ENCODE peak calls at places on chromosomes 1 and 21, in five cellular contexts. Z, F, Y, G and I are unnamed samples.
A peak's percentile ranks its signal among the peaks of the same experiment; 100 is the strongest.

GRCh38 chr1:178664278-178664677 is 60.8 kb upstream of the RALGPS2 start:
- DNase-seq in G (no peak), F (no peak), Y (no peak), Z (no peak), I (no peak)

GRCh38 chr1:71603044-71603776 is 522.4 kb upstream of the ZRANB2 start:
- DNase-seq in Y (no peak), F (no peak), G (no peak), Z (no peak), I (no peak)

GRCh38 chr1:60133848-60134247 is 60.3 kb upstream of the C1orf87 start:
- DNase-seq in Y (no peak), F (no peak), Z (no peak), G (no peak), I (no peak)

GRCh38 chr1:18485227-18485626 is 4.5 kb downstream of the KLHDC7A start:
- DNase-seq in G (no peak), F (no peak), Y (no peak), Z (peak; percentile 78), I (no peak)

GRCh38 chr1:59409525-59409924 is 112.6 kb downstream of the FGGY start:
- DNase-seq in G (no peak), Z (no peak), F (no peak), Y (no peak), I (no peak)

GRCh38 chr1:45640293-45640692 is 16.4 kb upstream of the CCDC17 start:
- DNase-seq in Y (no peak), G (no peak), Z (no peak), F (no peak), I (no peak)

GRCh38 chr1:26853156-26853555 is 9.8 kb upstream of the SFN start:
- DNase-seq in Z (peak; percentile 95), G (peak; percentile 83), F (peak; percentile 89), Y (peak; percentile 85), I (peak; percentile 86)

GRCh38 chr1:232012773-232013386 is 386.3 kb downstream of the DISC1 start:
- DNase-seq in F (no peak), Y (no peak), G (peak; percentile 22), Z (peak; percentile 64), I (no peak)

GRCh38 chr1:203661572-203661971 is 34.9 kb downstream of the ATP2B4 start:
- DNase-seq in Y (no peak), Z (no peak), G (peak; percentile 42), F (no peak), I (no peak)

GRCh38 chr1:108556079-108556478 is 3.8 kb upstream of the EEIG2 start:
- DNase-seq in F (no peak), G (no peak), Z (no peak), Y (no peak), I (no peak)

GRCh38 chr21:34845521-34846213 is 176.9 kb downstream of the CLIC6 start:
- DNase-seq in Z (peak; percentile 54), Y (peak; percentile 42), G (no peak), F (no peak), I (no peak)

GRCh38 chr21:43929217-43929971 is 64.4 kb downstream of the AGPAT3 start:
- DNase-seq in G (no peak), F (no peak), Z (no peak), Y (no peak), I (peak; percentile 58)

GRCh38 chr1:83735525-83735924 is 263.4 kb downstream of the TTLL7 start:
- DNase-seq in G (no peak), F (no peak), Z (no peak), Y (no peak), I (no peak)

GRCh38 chr1:110003747-110004428 is 19.3 kb downstream of the AHCYL1 start:
- DNase-seq in Y (peak; percentile 64), Z (peak; percentile 97), G (no peak), F (peak; percentile 55), I (peak; percentile 43)

GRCh38 chr1:48093696-48094518 is 96.7 kb upstream of the TRABD2B start:
- DNase-seq in G (peak; percentile 61), Z (peak; percentile 93), Y (peak; percentile 83), F (peak; percentile 74), I (peak; percentile 85)

GRCh38 chr1:223363057-223363855 is 720 bp downstream of the SUSD4 start:
- DNase-seq in Y (peak; percentile 47), G (peak; percentile 26), F (peak; percentile 44), Z (peak; percentile 78), I (peak; percentile 49)

GRCh38 chr1:218473527-218473926 is 128.4 kb downstream of the TGFB2 start:
- DNase-seq in Z (no peak), G (no peak), F (no peak), Y (no peak), I (no peak)